ENCODE peak calls at places on chromosomes 11 and 22, in five cellular contexts. D is left ventricle myocardium inferior, A is pancreas, W is brain microvascular endothelial cell, J is WERI-Rb-1. G is an unnamed sample.

GRCh38 chr22:27492566-27493201 is 308.9 kb downstream of the MN1 start:
- DNase-seq in D (no peak), A (no peak), W (no peak), J (no peak), G (no peak)

GRCh38 chr22:44448271-44448780 is 49.7 kb downstream of the RTL6 start:
- DNase-seq in D (peak), A (no peak), W (peak), J (no peak), G (peak)

GRCh38 chr11:129286813-129287212 is 88.8 kb upstream of the BARX2 start:
- DNase-seq in D (no peak), A (no peak), W (no peak), J (no peak), G (no peak)

GRCh38 chr11:67303132-67303988 is at the start of gene SSH3:
- DNase-seq in D (peak), A (peak), W (no peak), J (peak), G (peak)

GRCh38 chr11:118790357-118791014 is 478 bp downstream of the DDX6 start:
- DNase-seq in D (peak), A (peak), W (peak), J (peak), G (peak)

GRCh38 chr22:42959472-42960145 is 55.3 kb downstream of the PACSIN2 start:
- DNase-seq in D (peak), A (no peak), W (peak), J (no peak), G (peak)

GRCh38 chr11:124536520-124536919 is 6.9 kb downstream of the OR8B12 start:
- DNase-seq in D (peak), A (no peak), W (peak), J (no peak), G (peak)

GRCh38 chr22:18070556-18071306 is 7.1 kb upstream of the PEX26 start:
- DNase-seq in D (no peak), A (no peak), W (no peak), J (no peak), G (no peak)

GRCh38 chr11:102837151-102837550 is 6.3 kb downstream of the MMP3 start:
- DNase-seq in D (no peak), A (no peak), W (no peak), J (no peak), G (no peak)

GRCh38 chr11:64234840-64235379 is 526 bp downstream of the VEGFB start:
- DNase-seq in D (peak), A (peak), W (no peak), J (no peak), G (peak)

GRCh38 chr11:60193687-60194433 is 11.0 kb upstream of the MS4A6A start:
- DNase-seq in D (no peak), A (no peak), W (peak), J (peak), G (no peak)

GRCh38 chr11:78798567-78799170 is 224.0 kb upstream of the NARS2 start:
- DNase-seq in D (peak), A (peak), W (peak), J (peak), G (peak)

GRCh38 chr11:73907191-73907590 is 30.4 kb downstream of the PAAF1 start:
- DNase-seq in D (no peak), A (no peak), W (peak), J (no peak), G (peak)

GRCh38 chr22:43481528-43482309 is 69.9 kb downstream of the MPPED1 start:
- DNase-seq in D (no peak), A (no peak), W (no peak), J (peak), G (no peak)

GRCh38 chr11:100932474-100933100 is 197.0 kb downstream of the PGR start:
- DNase-seq in D (no peak), A (no peak), W (no peak), J (no peak), G (no peak)

GRCh38 chr11:9862981-9863380 is 199.1 kb downstream of the SWAP70 start:
- DNase-seq in D (no peak), A (no peak), W (peak), J (no peak), G (no peak)

GRCh38 chr11:102846292-102846691 is 2.9 kb upstream of the MMP3 start:
- DNase-seq in D (no peak), A (no peak), W (no peak), J (no peak), G (no peak)

GRCh38 chr22:43398246-43398645 is 13.6 kb upstream of the MPPED1 start:
- DNase-seq in D (no peak), A (no peak), W (no peak), J (no peak), G (no peak)

GRCh38 chr11:68772936-68773335 is 21.6 kb upstream of the TESMIN start:
- DNase-seq in D (no peak), A (no peak), W (no peak), J (no peak), G (no peak)
- TF ChIP-seq CTCF in D (no peak), A (no peak), W (no peak), J (no peak), G (no peak)

GRCh38 chr11:128172046-128172878 is 415.1 kb downstream of the ETS1 start:
- DNase-seq in D (peak), A (peak), W (peak), J (peak), G (peak)

GRCh38 chr11:128165572-128165971 is 421.8 kb downstream of the ETS1 start:
- DNase-seq in D (no peak), A (no peak), W (no peak), J (no peak), G (no peak)

GRCh38 chr11:128174465-128175101 is 412.8 kb downstream of the ETS1 start:
- DNase-seq in D (no peak), A (no peak), W (peak), J (peak), G (no peak)

GRCh38 chr11:128171496-128171895 is 415.9 kb downstream of the ETS1 start:
- DNase-seq in D (no peak), A (no peak), W (no peak), J (no peak), G (no peak)
- H3K27ac ChIP-seq in D (no peak), A (no peak), W (no peak), J (no peak), G (no peak)

DNA sequence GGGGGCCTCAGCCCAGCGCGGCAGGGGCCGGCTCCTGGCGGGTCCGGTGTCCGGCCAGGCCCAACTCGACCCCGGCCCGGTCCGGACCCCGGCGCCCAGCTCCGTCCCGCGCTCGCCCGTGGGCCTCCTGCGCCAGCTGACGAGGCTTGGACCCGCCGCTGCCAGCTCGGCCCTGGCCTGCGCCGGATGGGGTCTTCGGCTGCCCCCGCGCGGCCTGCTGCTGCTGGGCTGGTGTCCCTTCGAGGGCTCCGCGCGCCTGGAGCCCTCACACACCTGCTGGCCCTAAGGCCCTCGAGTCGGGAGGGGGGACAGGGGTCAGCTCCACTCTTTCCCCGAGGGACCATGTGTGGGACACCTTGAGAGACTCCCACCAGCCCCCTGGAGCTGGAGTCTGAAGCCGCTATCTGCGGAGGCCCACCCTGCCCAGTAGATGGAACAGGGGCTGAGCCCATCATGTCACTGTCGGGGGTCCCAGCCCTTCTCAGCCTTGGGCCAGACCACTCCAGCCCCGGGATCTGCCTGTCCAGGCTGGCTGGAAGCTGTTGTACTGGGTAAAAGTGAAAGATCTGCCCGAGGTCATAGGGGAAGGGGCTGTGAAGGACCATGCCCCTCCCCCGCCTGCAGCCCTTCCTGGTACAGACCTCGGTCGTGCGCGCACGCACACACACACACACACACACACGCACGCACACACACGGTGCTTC is 768 bp upstream of the CDKN1C start:
- DNase-seq in D (peak), A (peak), W (no peak), J (peak), G (peak)
- H3K4me3 ChIP-seq in D (peak), A (no peak), W (no peak), J (peak), G (peak)

GRCh38 chr11:122294041-122294440 is 178.0 kb upstream of the BLID start:
- DNase-seq in D (no peak), A (no peak), W (no peak), J (no peak), G (no peak)

GRCh38 chr11:122293298-122294023 is 177.4 kb upstream of the BLID start:
- DNase-seq in D (no peak), A (no peak), W (peak), J (no peak), G (no peak)
- TF ChIP-seq CTCF in D (peak), A (no peak), W (peak), J (no peak), G (peak)